ENCODE peak calls at places on chromosomes 12 and 14, in ten cellular contexts. N, G, Z, U, F, X, K, V, S and A are unnamed samples.

GRCh38 chr14:30875788-30876053 is 1.4 kb downstream of the COCH start:
- DNase-seq in N (no peak), G (no peak), Z (no peak), U (no peak), F (no peak), X (no peak), K (no peak), V (no peak), S (no peak), A (no peak)

GRCh38 chr12:89597210-89597609 is 71.4 kb upstream of the POC1B start:
- DNase-seq in N (no peak), G (no peak), Z (no peak), U (no peak), F (no peak), X (no peak), K (no peak), V (no peak), S (no peak), A (no peak)

GRCh38 chr12:49838973-49839633 is 3.8 kb downstream of the BCDIN3D start:
- DNase-seq in N (no peak), G (peak), Z (no peak), U (no peak), F (no peak), X (peak), K (peak), V (peak), S (peak), A (peak)

GRCh38 chr12:54053625-54054441 is at the start of gene HOXC4:
- DNase-seq in N (no peak), G (no peak), Z (no peak), U (no peak), F (no peak), X (no peak), K (no peak), V (peak), S (no peak), A (no peak)

GRCh38 chr12:83826112-83826511 is 1086.5 kb downstream of the SLC6A15 start:
- DNase-seq in N (no peak), G (peak), Z (no peak), U (no peak), F (no peak), X (peak), K (peak), V (no peak), S (peak), A (peak)

GRCh38 chr12:122009741-122010140 is 11.9 kb upstream of the BCL7A start:
- DNase-seq in N (no peak), G (no peak), Z (no peak), U (no peak), F (no peak), X (no peak), K (no peak), V (no peak), S (no peak), A (no peak)

GRCh38 chr12:132516064-132517012 is 26.4 kb downstream of the FBRSL1 start:
- DNase-seq in N (no peak), G (no peak), Z (no peak), U (no peak), F (no peak), X (no peak), K (no peak), V (no peak), S (no peak), A (no peak)

GRCh38 chr14:78509516-78509915 is 339.3 kb downstream of the NRXN3 start:
- DNase-seq in N (no peak), G (no peak), Z (no peak), U (no peak), F (no peak), X (no peak), K (no peak), V (no peak), S (no peak), A (no peak)

GRCh38 chr12:99390707-99391106 is 256.8 kb upstream of the GARIN6 start:
- DNase-seq in N (no peak), G (peak), Z (no peak), U (no peak), F (no peak), X (peak), K (no peak), V (no peak), S (peak), A (peak)

GRCh38 chr12:28568083-28568482 is 377.8 kb downstream of the CCDC91 start:
- DNase-seq in N (no peak), G (peak), Z (no peak), U (no peak), F (no peak), X (peak), K (no peak), V (no peak), S (no peak), A (no peak)